ENCODE peak calls at places on chromosomes 13 and 19, in four cellular contexts. Z is heart right ventricle; L is fibroblast of pulmonary artery; V is CD8-positive, alpha-beta T cell. S is an unnamed sample.

GRCh38 chr13:21637296-21637695 is 33.3 kb upstream of the MICU2 start:
- DNase-seq in V (peak), Z (no peak), L (peak), S (no peak)

GRCh38 chr13:112752711-112753541 is 63.1 kb downstream of the ATP11A start:
- DNase-seq in Z (no peak), V (no peak), L (no peak), S (no peak)

GRCh38 chr13:75330770-75331169 is 151.2 kb downstream of the TBC1D4 start:
- DNase-seq in V (no peak), L (no peak), Z (no peak), S (no peak)

GRCh38 chr13:35771898-35772297 is 295.4 kb upstream of the MAB21L1 start:
- DNase-seq in L (peak), Z (no peak), V (no peak), S (peak)

GRCh38 chr19:18432275-18433038 is 5.5 kb downstream of the ISYNA1 start:
- DNase-seq in V (no peak), Z (no peak), L (no peak), S (no peak)

GRCh38 chr13:33639158-33639557 is 178.8 kb upstream of the RFC3 start:
- DNase-seq in L (peak), Z (no peak), V (no peak), S (peak)

GRCh38 chr13:19805765-19806164 is 23.0 kb upstream of the PSPC1 start:
- DNase-seq in L (no peak), Z (no peak), V (no peak), S (no peak)

GRCh38 chr13:27450921-27451461 is 627 bp upstream of the MTIF3 start:
- DNase-seq in V (peak), Z (peak), L (peak), S (no peak)

GRCh38 chr13:65926750-65927171 is 1303.4 kb downstream of the PCDH9 start:
- DNase-seq in L (no peak), Z (peak), V (no peak), S (no peak)

GRCh38 chr13:26051231-26052135 is at the start of gene SHISA2:
- DNase-seq in L (peak), Z (no peak), V (no peak), S (no peak)

GRCh38 chr13:49086711-49087110 is 111.0 kb downstream of the FNDC3A start:
- DNase-seq in V (no peak), L (peak), Z (no peak), S (no peak)

GRCh38 chr13:29621401-29621800 is 25.9 kb upstream of the SLC7A1 start:
- DNase-seq in V (no peak), Z (no peak), L (no peak), S (no peak)

GRCh38 chr19:55593096-55593772 is 6.1 kb downstream of the FIZ1 start:
- DNase-seq in L (no peak), V (no peak), Z (no peak), S (no peak)

GRCh38 chr19:7788178-7788932 is 25.3 kb downstream of the CLEC4M start:
- DNase-seq in V (no peak), Z (no peak), L (no peak), S (no peak)

GRCh38 chr13:35144496-35144895 is 202.4 kb downstream of the NBEA start:
- DNase-seq in Z (no peak), V (no peak), L (peak), S (no peak)

GRCh38 chr13:109672545-109672944 is 113.8 kb downstream of the IRS2 start:
- DNase-seq in Z (no peak), L (no peak), V (no peak), S (peak)

GRCh38 chr13:94967183-94968039 is 255.1 kb upstream of the SOX21 start:
- DNase-seq in V (no peak), Z (no peak), L (peak), S (no peak)

GRCh38 chr19:34996978-34997640 is 3.0 kb upstream of the GRAMD1A start:
- DNase-seq in V (no peak), Z (no peak), L (peak), S (no peak)

GRCh38 chr13:46778095-46778494 is 18.9 kb downstream of the ESD start:
- DNase-seq in Z (no peak), V (no peak), L (no peak), S (no peak)

GRCh38 chr19:46346821-46347571 is at the start of gene PPP5C:
- DNase-seq in V (peak), L (peak), Z (peak), S (peak)

GRCh38 chr19:13095393-13095784 is 7.3 kb downstream of the LYL1 start:
- DNase-seq in Z (no peak), V (no peak), L (no peak), S (no peak)

GRCh38 chr19:58000677-58001076 is 1.9 kb downstream of the ZNF606 start:
- DNase-seq in V (no peak), L (no peak), Z (no peak), S (no peak)

GRCh38 chr13:112443191-112444000 is 67.2 kb downstream of the SPACA7 start:
- DNase-seq in L (no peak), Z (no peak), V (no peak), S (no peak)

GRCh38 chr13:88895261-88895941 is 1224.2 kb downstream of the SLITRK5 start:
- DNase-seq in V (no peak), Z (no peak), L (no peak), S (no peak)

GRCh38 chr19:4657262-4657661 is 12.9 kb downstream of the MYDGF start:
- DNase-seq in L (no peak), V (no peak), Z (no peak), S (no peak)

GRCh38 chr13:49292742-49293498 is 45.2 kb downstream of the CDADC1 start:
- DNase-seq in V (no peak), L (peak), Z (peak), S (peak)

GRCh38 chr13:41241626-41242025 is 21.8 kb downstream of the MTRF1 start:
- DNase-seq in V (no peak), L (no peak), Z (no peak), S (no peak)

GRCh38 chr13:28705734-28706133 is 13.0 kb downstream of the SLC46A3 start:
- DNase-seq in Z (no peak), V (no peak), L (peak), S (no peak)

GRCh38 chr13:59086147-59086546 is 1077.6 kb downstream of the DIAPH3 start:
- DNase-seq in L (peak), V (no peak), Z (no peak), S (no peak)

GRCh38 chr13:98675837-98676236 is 76.6 kb downstream of the SLC15A1 start:
- DNase-seq in Z (no peak), L (no peak), V (no peak), S (no peak)

GRCh38 chr13:112587359-112587766 is 590 bp downstream of the TUBGCP3 start:
- DNase-seq in Z (peak), V (peak), L (peak), S (peak)

GRCh38 chr19:10085641-10086031 is 481 bp upstream of the SHFL start:
- DNase-seq in V (no peak), Z (no peak), L (no peak), S (no peak)

GRCh38 chr13:110509478-110509926 is 52.0 kb downstream of the RAB20 start:
- DNase-seq in L (no peak), V (no peak), Z (no peak), S (no peak)

GRCh38 chr13:112968910-112969691 is at the start of gene MCF2L:
- DNase-seq in Z (peak), L (peak), V (peak), S (peak)

DNA sequence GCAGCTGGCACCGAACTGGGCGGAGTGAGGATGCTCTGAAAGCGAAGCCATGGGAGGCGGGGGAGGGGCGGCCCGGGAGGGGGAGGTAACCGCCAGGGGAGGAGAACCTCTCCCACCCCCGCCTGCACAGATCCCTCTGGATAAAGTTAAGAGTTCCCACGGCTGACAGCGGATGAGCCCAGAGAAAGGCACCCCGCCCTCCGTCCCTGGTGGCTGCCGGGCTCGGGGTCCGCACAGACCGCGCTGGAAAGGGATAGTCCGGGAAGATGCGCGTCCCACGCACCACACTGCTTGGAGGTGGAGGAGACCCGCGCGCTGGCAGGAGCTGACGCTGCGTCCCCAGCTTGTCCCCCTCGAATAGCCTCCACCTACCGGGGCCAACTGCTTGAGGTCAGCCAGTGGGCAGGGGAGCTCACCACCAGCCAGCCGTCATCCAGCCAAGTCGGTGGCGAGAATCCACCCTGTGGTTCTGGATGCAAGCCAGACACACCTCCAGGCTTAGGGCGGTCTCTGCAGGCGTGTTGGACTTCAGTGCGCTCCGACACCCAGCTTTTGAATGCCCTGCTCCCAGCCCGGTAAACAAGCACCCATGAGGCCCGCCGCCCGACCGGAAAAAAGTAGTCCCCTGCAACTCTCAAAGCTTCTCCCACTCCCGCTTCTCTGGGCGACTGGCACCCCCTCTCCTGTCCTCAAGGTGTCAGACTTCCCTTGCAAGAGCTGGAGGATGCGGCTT is at the start of gene TRPC4:
- DNase-seq in Z (peak), V (no peak), L (peak), S (peak)
- TF ChIP-seq CTCF in Z (peak), V (no peak), L (peak), S (peak)

DNA sequence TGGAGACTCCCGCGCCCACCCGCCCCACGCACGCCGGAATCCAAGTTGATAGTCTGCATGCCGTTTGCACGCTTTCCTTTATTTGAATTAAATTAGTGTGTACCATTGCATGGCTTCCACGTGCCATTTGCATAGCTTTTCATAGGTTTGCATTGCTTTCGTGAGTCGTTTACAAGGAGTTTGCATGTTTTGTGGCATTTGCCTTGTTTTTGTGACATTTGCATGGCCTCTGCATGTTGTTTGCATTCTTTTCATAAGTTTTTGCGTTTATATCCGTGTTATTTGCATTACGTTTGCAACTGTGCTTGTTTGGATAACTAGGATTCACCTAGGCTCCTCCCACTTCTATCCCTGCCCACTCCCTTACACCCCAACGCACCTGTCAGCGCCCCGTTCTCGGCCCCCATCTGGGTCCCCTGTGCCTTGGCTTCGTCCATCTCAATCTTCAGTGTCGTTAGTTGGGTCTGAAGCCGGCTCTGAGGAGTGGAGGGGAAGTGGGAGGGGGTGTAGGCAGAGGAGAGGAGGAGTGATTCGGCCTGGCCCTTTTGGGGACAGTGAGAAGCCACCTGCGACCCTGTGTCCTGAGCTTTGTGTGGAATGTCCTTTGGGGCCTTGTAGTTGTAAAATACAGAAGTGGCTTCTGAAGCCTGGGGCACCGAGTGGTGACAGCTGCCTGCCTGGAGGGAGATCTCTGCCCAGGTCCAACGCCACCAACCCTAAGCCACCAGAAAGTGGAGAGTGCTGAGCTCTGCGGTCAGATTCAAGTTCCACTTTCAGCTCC is 2.4 kb downstream of the CCDC194 start:
- DNase-seq in V (no peak), Z (no peak), L (no peak), S (no peak)
- TF ChIP-seq CTCF in V (no peak), Z (peak), L (no peak), S (no peak)

GRCh38 chr19:31361728-31362127 is 12.5 kb upstream of the TSHZ3 start:
- DNase-seq in L (no peak), V (no peak), Z (no peak), S (no peak)
- TF ChIP-seq CTCF in L (no peak), V (no peak), Z (no peak), S (no peak)

GRCh38 chr19:11697284-11697855 is 41.4 kb downstream of the ZNF823 start:
- DNase-seq in L (no peak), V (no peak), Z (no peak), S (no peak)

GRCh38 chr19:11694533-11695439 is 44.0 kb downstream of the ZNF823 start:
- DNase-seq in Z (peak), V (peak), L (peak), S (peak)

GRCh38 chr19:11698231-11698630 is 40.5 kb downstream of the ZNF823 start:
- DNase-seq in Z (no peak), L (no peak), V (no peak), S (no peak)

GRCh38 chr19:11692127-11692790 is 46.5 kb downstream of the ZNF823 start:
- DNase-seq in L (no peak), Z (no peak), V (no peak), S (no peak)

DNA sequence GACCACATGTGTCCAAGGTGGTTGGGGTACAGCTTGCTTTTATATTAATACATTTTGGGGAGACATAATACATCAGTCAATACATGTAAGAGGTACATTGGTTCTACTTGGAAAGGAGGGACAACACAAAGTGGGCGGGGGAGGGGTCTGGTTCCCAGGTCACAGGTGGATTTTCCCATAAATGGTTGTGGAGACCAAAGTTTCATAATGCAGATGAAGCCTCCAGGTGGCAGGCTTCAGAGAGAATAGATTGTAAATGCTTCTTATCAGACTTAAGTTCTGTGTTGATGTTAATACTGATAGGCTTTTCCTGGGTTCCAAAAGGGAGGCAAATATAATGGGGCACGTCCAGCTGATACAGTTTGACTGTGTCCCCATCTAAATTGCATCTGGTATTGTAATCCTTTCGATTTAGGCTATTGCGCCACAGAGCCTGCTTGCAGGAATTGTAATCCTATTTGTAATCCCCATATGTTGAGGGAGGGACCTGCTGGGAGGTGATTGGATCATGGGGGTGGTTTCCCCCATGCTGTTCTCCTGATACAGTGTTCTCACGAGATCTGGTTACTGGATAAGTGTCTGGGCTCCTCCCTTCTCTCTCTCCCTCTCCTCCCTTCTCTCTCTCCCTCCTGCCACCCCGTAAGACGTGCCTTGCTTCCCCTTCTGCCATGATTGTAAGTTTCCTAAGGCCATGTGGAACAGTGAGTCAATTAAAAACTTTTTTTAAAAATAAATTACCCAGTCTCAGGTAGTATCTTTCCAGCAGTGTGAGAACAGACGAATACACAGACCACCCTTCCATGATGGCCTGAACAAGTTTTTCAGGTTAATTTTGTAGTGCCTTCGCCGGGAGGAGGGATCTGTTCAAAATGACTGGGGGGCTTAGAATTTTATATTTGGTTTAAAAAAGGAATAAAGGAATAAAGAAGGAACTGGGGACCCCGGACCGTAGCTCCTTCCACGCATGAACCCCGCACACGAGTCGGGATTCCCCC is 44.9 kb downstream of the ZNF823 start:
- DNase-seq in L (peak), Z (no peak), V (no peak), S (peak)
- TF ChIP-seq CTCF in L (no peak), Z (no peak), V (no peak), S (no peak)